ENCODE peak calls at places on chromosomes 7 and 10, in four cellular contexts. N, G, W and R are unnamed samples.

GRCh38 chr10:124495176-124495575 is 33.6 kb downstream of the LHPP start:
- DNase-seq in W (no peak), G (no peak), N (no peak), R (no peak)

GRCh38 chr7:25669954-25670841 is 441.9 kb upstream of the NPVF start:
- DNase-seq in G (no peak), N (no peak), W (no peak), R (no peak)

GRCh38 chr7:108351715-108352114 is 104.5 kb downstream of the NRCAM start:
- DNase-seq in W (no peak), N (no peak), G (peak; percentile 79), R (no peak)

GRCh38 chr10:49202266-49202665 is 14.1 kb upstream of the TMEM273 start:
- DNase-seq in N (no peak), W (no peak), G (no peak), R (no peak)

GRCh38 chr10:12645449-12645848 is 296.1 kb downstream of the CAMK1D start:
- DNase-seq in W (no peak), N (no peak), G (no peak), R (no peak)

GRCh38 chr10:107264742-107265141 is 100.2 kb upstream of the SORCS1 start:
- DNase-seq in N (no peak), G (no peak), W (peak; percentile 12), R (peak; percentile 59)

GRCh38 chr10:24307173-24307572 is 98.2 kb downstream of the KIAA1217 start:
- DNase-seq in G (no peak), N (no peak), W (no peak), R (no peak)

GRCh38 chr7:43938892-43939482 is 12.8 kb downstream of the UBE2D4 start:
- DNase-seq in W (no peak), N (no peak), G (no peak), R (no peak)

GRCh38 chr10:124870854-124871425 is 69.3 kb downstream of the ABRAXAS2 start:
- DNase-seq in W (no peak), G (no peak), N (no peak), R (no peak)

GRCh38 chr10:93032105-93032808 is 28.3 kb upstream of the CYP26C1 start:
- DNase-seq in W (no peak), N (no peak), G (peak; percentile 28), R (no peak)

GRCh38 chr7:47609803-47610452 is 28.0 kb upstream of the TNS3 start:
- DNase-seq in N (no peak), G (no peak), W (no peak), R (no peak)

GRCh38 chr10:11401314-11402222 is 209.9 kb downstream of the USP6NL start:
- DNase-seq in W (no peak), G (no peak), N (no peak), R (no peak)

GRCh38 chr7:44727346-44728262 is 21.0 kb upstream of the ZMIZ2 start:
- DNase-seq in G (no peak), W (no peak), N (no peak), R (no peak)

GRCh38 chr7:139536158-139536557 is 12.7 kb downstream of the CLEC2L start:
- DNase-seq in W (no peak), N (no peak), G (no peak), R (no peak)

GRCh38 chr10:75497997-75498797 is 66.8 kb downstream of the LRMDA start:
- DNase-seq in N (no peak), W (no peak), G (no peak), R (no peak)

GRCh38 chr10:70054902-70055301 is 2.3 kb downstream of the MACROH2A2 start:
- DNase-seq in N (no peak), G (no peak), W (no peak), R (no peak)

GRCh38 chr10:24670964-24671670 is 52.6 kb downstream of the ARHGAP21 start:
- DNase-seq in G (no peak), W (no peak), N (no peak), R (no peak)

GRCh38 chr10:6504296-6504695 is 75.8 kb downstream of the PRKCQ start:
- DNase-seq in N (no peak), G (no peak), W (no peak), R (no peak)

GRCh38 chr10:23364378-23364777 is 19.8 kb upstream of the C10orf67 start:
- DNase-seq in G (no peak), N (no peak), W (no peak), R (no peak)

GRCh38 chr7:54674891-54675290 is 84.1 kb downstream of the SEC61G start:
- DNase-seq in G (no peak), W (no peak), N (no peak), R (no peak)

GRCh38 chr7:19020711-19021110 is 96.7 kb downstream of the TWIST1 start:
- DNase-seq in W (no peak), G (no peak), N (no peak), R (no peak)

GRCh38 chr7:108211382-108212201 is 81.4 kb upstream of the LAMB4 start:
- DNase-seq in N (peak; percentile 80), G (peak; percentile 42), W (peak; percentile 60), R (no peak)

GRCh38 chr10:80156216-80156615 is 23.7 kb downstream of the PLAC9 start:
- DNase-seq in N (no peak), G (no peak), W (no peak), R (no peak)

GRCh38 chr10:132551093-132551807 is 13.7 kb downstream of the INPP5A start:
- DNase-seq in W (peak; percentile 2), G (no peak), N (no peak), R (no peak)

GRCh38 chr10:20596911-20597310 is 300.2 kb downstream of the NEBL start:
- DNase-seq in W (no peak), G (no peak), N (no peak), R (no peak)

GRCh38 chr10:62990126-62990525 is 143.0 kb upstream of the NRBF2 start:
- DNase-seq in N (no peak), G (no peak), W (no peak), R (no peak)
- TF ChIP-seq HDAC6 in N (no peak), G (no peak), W (no peak), R (no peak)

DNA sequence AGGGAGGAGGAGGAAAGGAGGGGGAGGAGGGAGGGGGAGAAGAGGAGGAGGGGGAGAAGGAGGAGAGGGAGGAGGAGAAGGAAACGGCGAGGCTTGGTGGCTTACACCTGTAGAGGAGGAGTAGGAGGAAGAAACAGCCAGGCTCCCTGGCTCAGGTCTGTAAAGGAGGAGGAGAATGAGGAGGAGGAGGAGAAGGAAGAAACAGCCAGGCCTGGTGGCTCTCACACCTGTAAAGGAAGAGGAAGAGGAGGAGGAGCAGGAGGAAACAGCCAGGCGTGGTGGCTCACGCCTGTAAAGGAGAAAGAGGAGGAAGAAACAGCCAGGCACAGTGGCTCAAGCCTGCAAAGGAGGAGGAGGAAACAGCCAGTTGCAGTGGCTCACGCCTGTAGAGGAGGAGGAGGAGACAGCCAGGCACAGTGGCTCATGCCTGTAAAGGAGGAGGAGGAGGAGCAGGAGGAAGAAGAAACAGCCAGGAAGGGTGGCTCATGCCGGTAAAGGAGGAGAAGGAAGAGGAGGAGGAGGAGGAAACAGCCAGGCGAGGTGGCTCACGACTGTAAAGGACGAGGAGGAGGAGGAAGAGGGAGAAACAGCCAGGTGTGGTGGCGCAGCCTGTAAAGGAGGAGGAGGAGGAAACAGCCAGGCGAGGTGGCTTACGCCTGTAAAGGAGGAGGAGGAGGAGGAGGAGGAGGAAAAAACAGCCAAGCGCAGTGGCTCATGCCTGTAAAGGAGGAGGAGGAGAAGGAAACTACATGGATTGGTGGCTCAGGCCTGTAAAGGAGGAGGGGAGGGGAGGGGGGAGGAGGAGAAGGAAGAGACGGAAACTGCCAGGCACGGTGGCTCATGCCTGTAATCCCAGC is 14.9 kb upstream of the CRCP start:
- DNase-seq in W (peak; percentile 50), G (no peak), N (no peak), R (peak; percentile 51)
- TF ChIP-seq HDAC6 in W (no peak), G (no peak), N (no peak), R (no peak)

GRCh38 chr7:20543565-20543964 is 71.9 kb upstream of the ABCB5 start:
- DNase-seq in G (no peak), W (no peak), N (no peak), R (no peak)

GRCh38 chr7:20535541-20535940 is 79.9 kb upstream of the ABCB5 start:
- DNase-seq in G (no peak), W (no peak), N (no peak), R (no peak)

GRCh38 chr7:20541615-20542349 is 73.7 kb upstream of the ABCB5 start:
- DNase-seq in W (no peak), G (no peak), N (no peak), R (no peak)

GRCh38 chr7:20542594-20542993 is 72.9 kb upstream of the ABCB5 start:
- DNase-seq in N (no peak), G (no peak), W (no peak), R (no peak)

DNA sequence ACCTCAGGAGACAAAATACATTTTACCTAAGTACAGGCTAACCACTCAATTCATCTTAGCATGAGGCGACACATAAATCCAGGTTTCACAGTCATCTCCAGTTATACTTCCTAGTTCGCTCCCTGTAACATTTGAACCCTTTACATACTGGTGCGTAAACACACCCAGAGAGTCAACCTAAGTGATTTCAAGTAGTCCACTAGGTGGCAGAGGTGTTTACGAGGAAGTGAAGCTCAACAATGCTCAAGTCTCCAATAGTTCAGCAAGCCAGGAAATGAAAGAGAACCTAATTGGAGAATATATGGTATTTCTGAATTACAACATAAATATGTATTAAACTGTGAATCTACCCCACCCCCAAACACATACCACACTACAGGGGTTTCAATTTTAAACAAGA is 76.3 kb upstream of the ABCB5 start:
- DNase-seq in W (peak; percentile 16), G (peak; percentile 21), N (no peak), R (no peak)
- TF ChIP-seq HDAC6 in W (no peak), G (no peak), N (no peak), R (no peak)

GRCh38 chr7:157278167-157278790 is 58.5 kb upstream of the DNAJB6 start:
- DNase-seq in W (no peak), N (no peak), G (no peak), R (no peak)

GRCh38 chr7:157276731-157277562 is 59.9 kb upstream of the DNAJB6 start:
- DNase-seq in W (no peak), N (no peak), G (no peak), R (no peak)

GRCh38 chr7:157274991-157275427 is 61.8 kb upstream of the DNAJB6 start:
- DNase-seq in W (no peak), N (no peak), G (no peak), R (no peak)

GRCh38 chr7:157273208-157274202 is 63.3 kb upstream of the DNAJB6 start:
- DNase-seq in N (no peak), W (peak; percentile 99), G (peak; percentile 58), R (peak; percentile 92)

DNA sequence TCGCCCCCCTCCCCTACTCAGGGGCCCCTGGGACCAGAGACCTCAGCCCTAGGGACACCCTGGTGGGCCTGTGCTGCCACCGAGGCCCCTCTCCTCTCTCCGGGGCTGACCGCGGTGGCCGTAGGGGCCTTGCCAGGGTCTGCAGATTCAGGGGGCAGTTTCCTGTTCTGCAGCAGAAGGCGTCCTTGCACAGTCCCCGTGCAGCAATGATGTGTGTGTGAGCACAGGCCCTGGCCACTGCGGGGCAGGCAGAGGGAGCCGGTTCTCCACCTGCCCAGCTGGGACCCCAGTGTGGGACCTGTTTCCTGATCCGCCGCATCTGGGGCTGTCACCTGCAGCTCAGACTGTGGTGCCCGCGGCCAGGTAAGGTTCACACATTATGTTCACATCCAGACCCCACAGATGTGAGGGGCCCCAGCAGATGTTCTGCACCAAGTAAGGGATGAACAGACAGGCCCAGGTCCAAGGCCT is 60.7 kb upstream of the DNAJB6 start:
- DNase-seq in N (no peak), G (no peak), W (peak; percentile 39), R (no peak)
- TF ChIP-seq HDAC6 in N (no peak), G (no peak), W (no peak), R (no peak)

GRCh38 chr10:96714031-96714590 is 6.2 kb downstream of the PIK3AP1 start:
- DNase-seq in W (no peak), G (no peak), N (no peak), R (no peak)
- TF ChIP-seq HDAC6 in W (no peak), G (no peak), N (no peak), R (no peak)